ENCODE peak calls at places on chromosomes 1 and 21, in four cellular contexts. F is transverse colon, U is K562, T is suprapubic skin. A is an unnamed sample.

GRCh38 chr1:50251592-50252165 is 143.0 kb downstream of the ELAVL4 start:
- DNase-seq in F (no peak), U (no peak), T (no peak), A (no peak)

GRCh38 chr1:41850029-41850428 is 68.7 kb downstream of the HIVEP3 start:
- DNase-seq in F (no peak), U (no peak), T (no peak), A (no peak)

GRCh38 chr21:44711327-44712202 is at the start of gene TSPEAR:
- DNase-seq in F (no peak), U (no peak), T (peak; percentile 58), A (no peak)

GRCh38 chr1:43708006-43708412 is 673 bp downstream of the ST3GAL3 start:
- DNase-seq in F (no peak), U (no peak), T (no peak), A (peak; percentile 31)

GRCh38 chr1:113195115-113195845 is 122.3 kb downstream of the LRIG2 start:
- DNase-seq in F (no peak), U (no peak), T (no peak), A (no peak)

GRCh38 chr1:42837742-42838141 is 8.7 kb upstream of the ZNF691 start:
- DNase-seq in F (no peak), U (no peak), T (no peak), A (no peak)

GRCh38 chr21:33682992-33683627 is 40.8 kb downstream of the ITSN1 start:
- DNase-seq in F (no peak), U (no peak), T (no peak), A (no peak)

GRCh38 chr1:147717706-147718097 is 42.7 kb downstream of the GJA5 start:
- DNase-seq in F (peak; percentile 49), U (no peak), T (no peak), A (no peak)

GRCh38 chr1:7301346-7301993 is 469.6 kb upstream of the VAMP3 start:
- DNase-seq in F (no peak), U (no peak), T (no peak), A (no peak)

GRCh38 chr21:31873275-31873695 is 465 bp downstream of the HUNK start:
- DNase-seq in F (peak; percentile 44), U (no peak), T (no peak), A (no peak)

GRCh38 chr1:119968068-119968492 is 71.8 kb upstream of the ADAM30 start:
- DNase-seq in F (peak; percentile 80), U (peak; percentile 68), T (no peak), A (peak; percentile 76)

GRCh38 chr1:184806296-184806721 is 51.7 kb upstream of the EDEM3 start:
- DNase-seq in F (no peak), U (no peak), T (no peak), A (no peak)

GRCh38 chr1:179128520-179128919 is 46.6 kb downstream of the TOR3A start:
- DNase-seq in F (no peak), U (no peak), T (no peak), A (no peak)

GRCh38 chr1:26730695-26731094 is 34.9 kb downstream of the ARID1A start:
- DNase-seq in F (no peak), U (no peak), T (no peak), A (no peak)

GRCh38 chr21:44454058-44454457 is 1.3 kb upstream of the LRRC3 start:
- DNase-seq in F (no peak), U (no peak), T (no peak), A (no peak)

GRCh38 chr1:87539147-87539546 is 210.5 kb downstream of the LMO4 start:
- DNase-seq in F (no peak), U (no peak), T (no peak), A (no peak)

GRCh38 chr1:24966121-24966723 is 36.1 kb upstream of the RUNX3 start:
- DNase-seq in F (no peak), U (no peak), T (no peak), A (no peak)

GRCh38 chr1:78619803-78620579 is at the start of gene IFI44L:
- DNase-seq in F (peak; percentile 34), U (no peak), T (no peak), A (peak; percentile 37)

GRCh38 chr1:167491586-167492408 is 26.5 kb downstream of the CD247 start:
- DNase-seq in F (no peak), U (no peak), T (no peak), A (no peak)

GRCh38 chr1:29688477-29689365 is 452.4 kb downstream of the PTPRU start:
- DNase-seq in F (no peak), U (peak; percentile 39), T (peak; percentile 27), A (no peak)

GRCh38 chr1:147598631-147599361 is 57.5 kb downstream of the BCL9 start:
- DNase-seq in F (peak; percentile 49), U (no peak), T (peak; percentile 81), A (peak; percentile 32)

GRCh38 chr21:41561701-41562100 is 53.7 kb upstream of the TMPRSS2 start:
- DNase-seq in F (no peak), U (no peak), T (no peak), A (no peak)

GRCh38 chr21:41562101-41563000 is 54.4 kb upstream of the TMPRSS2 start:
- DNase-seq in F (peak; percentile 61), U (no peak), T (no peak), A (no peak)

GRCh38 chr21:41559658-41560599 is 52.0 kb upstream of the TMPRSS2 start:
- DNase-seq in F (no peak), U (no peak), T (no peak), A (no peak)

GRCh38 chr21:41558842-41559241 is 50.9 kb upstream of the TMPRSS2 start:
- DNase-seq in F (no peak), U (no peak), T (no peak), A (no peak)

GRCh38 chr21:41560701-41561158 is 52.8 kb upstream of the TMPRSS2 start:
- DNase-seq in F (peak; percentile 82), U (no peak), T (no peak), A (no peak)
- H3K4me1 ChIP-seq in F (peaks cover 14% of the 10 kb centered on the region), U (no peaks in the 10 kb centered on the region), T (peaks cover 4% of the 10 kb centered on the region), A (no peaks in the 10 kb centered on the region)

DNA sequence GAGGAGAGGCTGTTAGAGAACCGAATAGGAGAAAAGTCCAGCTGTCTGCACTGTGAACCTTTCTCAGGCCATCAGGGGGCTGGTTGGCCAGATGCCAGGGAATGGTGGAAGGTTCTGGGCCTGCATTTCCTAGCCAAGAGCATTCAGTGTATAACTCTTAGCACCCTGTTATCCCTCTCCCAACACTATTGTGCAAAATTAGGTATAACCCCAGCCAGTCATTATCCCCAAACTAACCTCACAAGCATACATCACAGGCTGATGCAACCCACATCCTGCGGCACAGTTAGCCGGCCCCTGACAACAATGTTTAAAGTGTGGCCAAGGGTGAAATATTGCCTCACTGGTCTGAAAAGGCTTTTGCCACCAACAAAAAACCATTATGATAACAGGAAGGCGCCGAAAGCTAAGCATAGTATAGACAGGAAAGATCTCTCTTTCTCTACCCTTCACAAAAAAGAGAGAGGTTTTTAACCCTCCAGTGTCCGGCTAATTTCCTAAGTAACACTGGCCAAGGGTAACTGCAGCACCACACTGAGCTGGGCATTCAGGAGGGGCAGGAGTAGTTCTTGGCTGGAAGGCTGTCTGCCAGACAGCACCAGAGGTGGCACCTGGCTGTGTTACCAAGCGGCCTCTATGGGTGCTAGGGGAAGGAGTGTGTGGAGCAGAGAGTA is 77.3 kb upstream of the BCAR3 start:
- DNase-seq in F (no peak), U (no peak), T (no peak), A (no peak)
- TF ChIP-seq CTCF in F (no peak), U (no peak), T (no peak), A (no peak)

GRCh38 chr1:180953291-180953747 is 40.6 kb downstream of the KIAA1614 start:
- DNase-seq in F (peak; percentile 24), U (no peak), T (no peak), A (no peak)
- TF ChIP-seq POLR2A in F (no peak), U (no peak), T (no peak), A (no peak)

DNA sequence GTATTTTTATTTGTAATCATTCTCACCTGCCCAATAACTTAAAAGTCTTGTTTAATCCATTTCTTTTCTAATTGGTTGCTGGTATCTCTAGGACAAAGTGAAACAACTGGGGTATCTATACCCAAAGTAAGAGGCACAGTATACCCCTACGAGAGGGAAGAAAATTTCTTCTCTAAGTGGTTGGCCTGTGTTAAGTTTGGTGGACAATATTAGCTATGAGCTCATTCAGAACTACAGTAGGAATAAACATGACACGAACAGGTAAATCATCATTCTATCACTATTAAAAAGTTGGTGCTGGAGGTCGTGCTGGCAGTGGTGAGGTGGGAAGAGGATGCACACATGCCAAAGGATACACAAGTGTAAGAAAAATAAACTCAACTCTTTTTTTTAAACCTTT is 99.6 kb downstream of the ZNF644 start:
- DNase-seq in F (no peak), U (no peak), T (no peak), A (no peak)
- H3K4me1 ChIP-seq in F (peaks cover 21% of the 10 kb centered on the region), U (peaks cover 27% of the 10 kb centered on the region), T (peaks cover 24% of the 10 kb centered on the region), A (no peaks in the 10 kb centered on the region)

GRCh38 chr1:229884765-229885164 is 182.3 kb upstream of the GALNT2 start:
- DNase-seq in F (no peak), U (no peak), T (no peak), A (no peak)
- TF ChIP-seq CTCF in F (no peak), U (no peak), T (no peak), A (no peak)

DNA sequence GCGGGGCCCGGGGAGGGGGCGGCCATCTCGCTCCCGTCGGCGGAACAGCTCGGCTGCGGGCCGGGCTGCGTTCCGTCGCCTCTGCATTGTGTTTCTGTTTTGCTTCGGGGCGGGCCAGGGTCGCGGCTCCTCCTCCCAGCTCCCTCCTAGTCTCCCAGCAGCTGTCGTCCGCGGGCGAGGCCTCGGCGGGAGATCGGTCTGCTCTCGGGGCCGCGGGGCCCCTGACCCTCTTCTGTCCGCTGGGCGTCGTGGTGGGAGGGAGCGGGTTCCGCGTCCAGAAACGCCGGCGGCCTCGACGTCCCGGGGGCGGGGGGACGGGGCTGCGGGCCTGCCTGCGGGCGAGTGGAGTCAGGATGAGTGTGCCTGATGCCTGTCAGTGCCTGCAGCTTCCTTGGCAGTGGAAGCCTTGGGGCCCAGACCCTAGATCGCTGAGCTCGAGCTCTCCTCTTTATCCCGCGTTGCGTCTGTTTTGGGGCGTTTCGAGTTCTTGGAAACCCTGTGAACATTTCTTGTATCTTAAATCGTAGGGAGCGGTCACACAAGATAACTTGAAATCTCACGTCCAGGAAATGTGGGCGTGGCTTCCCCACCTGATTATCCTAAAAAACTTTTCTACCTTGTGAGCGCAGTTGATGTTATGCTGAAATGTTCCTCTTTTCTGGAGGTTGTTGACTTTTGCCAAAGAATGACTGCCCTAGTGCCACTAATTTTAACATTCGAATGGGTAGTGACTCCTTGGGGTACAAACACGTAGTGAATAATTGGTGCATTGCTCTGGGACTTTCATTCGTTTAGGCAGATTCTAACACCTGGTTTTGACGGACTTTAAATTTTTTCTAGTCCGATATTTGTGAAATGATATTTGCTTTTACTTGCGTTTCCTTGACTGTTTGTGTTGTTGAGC is 676 bp downstream of the MORC3 start:
- DNase-seq in F (peak; percentile 71), U (no peak), T (peak; percentile 88), A (peak; percentile 72)
- TF ChIP-seq POLR2A in F (no peak), U (peak; percentile 67), T (no peak), A (no peak)

DNA sequence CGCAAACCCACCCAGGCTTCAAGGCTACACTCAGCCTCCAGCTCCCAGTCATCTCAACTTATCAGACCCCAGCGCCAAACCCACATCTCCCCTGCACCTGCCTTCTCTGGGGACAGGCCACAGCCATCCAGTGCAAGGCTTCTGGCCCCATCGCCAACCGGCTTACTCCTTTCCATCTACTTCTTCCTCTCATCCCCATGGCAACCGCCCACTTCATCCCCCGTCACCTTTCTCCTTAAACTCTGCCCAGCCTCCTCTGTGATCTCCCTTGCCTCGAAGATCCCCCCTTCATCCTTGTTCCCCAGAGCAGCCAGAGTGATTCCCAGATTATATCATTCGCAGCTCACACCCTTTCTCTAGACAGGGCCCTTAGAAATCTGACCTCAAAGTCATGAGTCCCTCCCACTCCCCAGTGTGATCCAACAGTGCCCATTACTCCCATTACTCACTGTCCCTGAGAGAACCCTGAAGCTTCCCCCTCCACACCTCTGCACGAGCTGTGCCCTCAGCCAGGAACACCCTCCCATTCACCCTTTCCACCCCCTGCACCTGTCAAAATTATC is 2.5 kb downstream of the COL8A2 start:
- DNase-seq in F (no peak), U (no peak), T (no peak), A (no peak)
- H3K4me1 ChIP-seq in F (no peaks in the 10 kb centered on the region), U (peaks cover 6% of the 10 kb centered on the region), T (peaks cover 18% of the 10 kb centered on the region), A (peaks cover 14% of the 10 kb centered on the region)

GRCh38 chr1:37035828-37036666 is 1.7 kb upstream of the GRIK3 start:
- DNase-seq in F (no peak), U (peak; percentile 47), T (no peak), A (peak; percentile 48)
- TF ChIP-seq CTCF in F (no peak), U (peak; percentile 40), T (no peak), A (no peak)